ENCODE peak calls at places on chromosome 2, in ten cellular contexts. L, M, Z, V, E, T, Y, S, N and K are unnamed samples.

GRCh38 chr2:47313728-47314127 is 89.2 kb upstream of the MSH2 start:
- DNase-seq in L (no peak), M (no peak), Z (no peak), V (no peak), E (no peak), T (no peak), Y (no peak), S (no peak), N (no peak), K (no peak)

GRCh38 chr2:11855120-11855760 is 108.8 kb downstream of the LPIN1 start:
- DNase-seq in L (no peak), M (no peak), Z (no peak), V (no peak), E (no peak), T (no peak), Y (no peak), S (no peak), N (no peak), K (no peak)

GRCh38 chr2:238139141-238139840 is 823 bp downstream of the KLHL30 start:
- DNase-seq in L (no peak), M (peak; percentile 58), Z (no peak), V (no peak), E (peak; percentile 84), T (peak; percentile 15), Y (peak; percentile 43), S (peak; percentile 33), N (peak; percentile 25), K (no peak)

GRCh38 chr2:230953843-230954242 is 28.8 kb upstream of the GPR55 start:
- DNase-seq in L (no peak), M (no peak), Z (no peak), V (no peak), E (no peak), T (no peak), Y (no peak), S (no peak), N (no peak), K (no peak)

GRCh38 chr2:208854717-208855116 is 448.1 kb downstream of the PTH2R start:
- DNase-seq in L (no peak), M (no peak), Z (no peak), V (no peak), E (no peak), T (no peak), Y (no peak), S (no peak), N (no peak), K (no peak)

GRCh38 chr2:176398783-176399182 is 129.5 kb downstream of the MTX2 start:
- DNase-seq in L (no peak), M (no peak), Z (peak; percentile 45), V (no peak), E (no peak), T (no peak), Y (no peak), S (no peak), N (no peak), K (no peak)

GRCh38 chr2:198173242-198173641 is 368.8 kb downstream of the PLCL1 start:
- DNase-seq in L (no peak), M (no peak), Z (no peak), V (no peak), E (no peak), T (no peak), Y (no peak), S (no peak), N (no peak), K (no peak)

GRCh38 chr2:151357359-151357758 is at the start of gene TNFAIP6:
- DNase-seq in L (peak; percentile 77), M (no peak), Z (peak; percentile 94), V (no peak), E (no peak), T (no peak), Y (no peak), S (no peak), N (peak; percentile 59), K (no peak)

GRCh38 chr2:85326946-85327756 is 638 bp downstream of the TGOLN2 start:
- DNase-seq in L (peak; percentile 43), M (peak; percentile 32), Z (peak; percentile 69), V (peak; percentile 59), E (peak; percentile 70), T (peak; percentile 45), Y (peak; percentile 30), S (peak; percentile 72), N (peak; percentile 37), K (no peak)

GRCh38 chr2:102065675-102066252 is 74.0 kb downstream of the IL1R2 start:
- DNase-seq in L (peak; percentile 90), M (no peak), Z (peak; percentile 92), V (no peak), E (no peak), T (no peak), Y (no peak), S (no peak), N (no peak), K (no peak)

GRCh38 chr2:228938629-228939028 is 332.5 kb downstream of the PID1 start:
- DNase-seq in L (peak; percentile 1), M (no peak), Z (peak; percentile 82), V (no peak), E (no peak), T (no peak), Y (no peak), S (no peak), N (no peak), K (no peak)

GRCh38 chr2:134410006-134410405 is 156.1 kb downstream of the MGAT5 start:
- DNase-seq in L (no peak), M (no peak), Z (no peak), V (no peak), E (no peak), T (no peak), Y (no peak), S (no peak), N (no peak), K (no peak)

GRCh38 chr2:1564506-1564905 is 151.2 kb downstream of the TPO start:
- DNase-seq in L (no peak), M (no peak), Z (no peak), V (peak; percentile 55), E (no peak), T (no peak), Y (no peak), S (peak; percentile 34), N (no peak), K (no peak)

GRCh38 chr2:94923196-94923595 is 52.0 kb downstream of the TEKT4 start:
- DNase-seq in L (peak; percentile 0), M (no peak), Z (no peak), V (no peak), E (no peak), T (no peak), Y (no peak), S (no peak), N (no peak), K (no peak)

GRCh38 chr2:16092861-16093638 is 152.7 kb downstream of the MYCN start:
- DNase-seq in L (no peak), M (no peak), Z (no peak), V (no peak), E (no peak), T (no peak), Y (no peak), S (no peak), N (no peak), K (no peak)

GRCh38 chr2:76625101-76625500 is 897.1 kb downstream of the LRRTM4 start:
- DNase-seq in L (no peak), M (no peak), Z (no peak), V (no peak), E (no peak), T (no peak), Y (no peak), S (no peak), N (no peak), K (no peak)

GRCh38 chr2:127770973-127771735 is 39.8 kb downstream of the WDR33 start:
- DNase-seq in L (peak; percentile 97), M (no peak), Z (peak; percentile 79), V (no peak), E (no peak), T (no peak), Y (no peak), S (no peak), N (no peak), K (no peak)

GRCh38 chr2:233807215-233807865 is 29.2 kb downstream of the MROH2A start:
- DNase-seq in L (no peak), M (no peak), Z (no peak), V (peak; percentile 10), E (no peak), T (no peak), Y (no peak), S (no peak), N (no peak), K (no peak)